ENCODE peak calls at places on chromosomes 5 and 9, in ten cellular contexts. P is SK-N-SH, Q is tibial nerve, J is PC-3, K is right atrium auricular region, U is upper lobe of left lung, S is epithelial cell of esophagus, R is kidney, Y is cardiac fibroblast, X is Peyer's patch. C is an unnamed sample.

GRCh38 chr5:104130320-104130719 is 567.7 kb upstream of the NUDT12 start:
- DNase-seq in P (no peak), R (no peak), S (no peak), K (no peak), Y (no peak), Q (no peak), J (peak), U (no peak), X (no peak), C (no peak)

GRCh38 chr5:17069995-17070405 is 133.9 kb upstream of the MYO10 start:
- DNase-seq in K (no peak), X (peak), P (no peak), J (peak), Y (no peak), R (no peak), S (peak), U (no peak), Q (no peak), C (no peak)

GRCh38 chr5:71938886-71939285 is 168.4 kb upstream of the MAP1B start:
- DNase-seq in Y (no peak), R (no peak), P (no peak), J (peak), Q (no peak), S (peak), U (peak), K (no peak), X (peak), C (peak)

GRCh38 chr5:124599048-124599973 is 147.1 kb downstream of the ZNF608 start:
- DNase-seq in K (no peak), J (peak), Q (no peak), S (peak), Y (peak), U (no peak), X (no peak), P (peak), R (no peak), C (peak)

GRCh38 chr5:153714732-153715287 is 224.3 kb downstream of the GRIA1 start:
- DNase-seq in Q (no peak), U (no peak), Y (no peak), P (no peak), S (no peak), R (no peak), X (no peak), K (no peak), J (no peak), C (no peak)

GRCh38 chr9:115030006-115030405 is 88.0 kb downstream of the TNC start:
- DNase-seq in Y (no peak), S (no peak), K (no peak), Q (no peak), R (no peak), U (no peak), X (no peak), J (no peak), P (no peak), C (no peak)

GRCh38 chr5:170273968-170274710 is 23.4 kb downstream of the LCP2 start:
- DNase-seq in U (no peak), X (no peak), K (no peak), P (peak), S (peak), Q (no peak), J (peak), R (no peak), Y (peak), C (peak)

GRCh38 chr9:27654629-27655285 is 81.5 kb upstream of the C9orf72 start:
- DNase-seq in S (no peak), K (no peak), R (no peak), U (peak), J (no peak), X (peak), P (no peak), Y (no peak), Q (no peak), C (no peak)

GRCh38 chr5:153777681-153778080 is 261.0 kb downstream of the FAM114A2 start:
- DNase-seq in P (peak), Y (no peak), U (no peak), X (no peak), K (no peak), S (no peak), J (no peak), R (no peak), Q (no peak), C (no peak)

GRCh38 chr9:119861801-119862200 is 492.6 kb upstream of the BRINP1 start:
- DNase-seq in J (no peak), Q (no peak), R (no peak), X (no peak), U (no peak), S (no peak), P (no peak), Y (no peak), K (no peak), C (no peak)

GRCh38 chr9:36934478-36935065 is 99.5 kb downstream of the PAX5 start:
- DNase-seq in R (no peak), U (no peak), X (no peak), J (no peak), P (peak), S (no peak), K (no peak), Q (no peak), Y (no peak), C (no peak)

GRCh38 chr9:76394896-76395244 is 644 bp upstream of the RFK start:
- DNase-seq in S (no peak), R (peak), K (peak), Y (peak), X (peak), P (peak), U (no peak), Q (peak), J (peak), C (no peak)

GRCh38 chr9:76732341-76732958 is 31.8 kb upstream of the PCA3 start:
- DNase-seq in S (no peak), P (no peak), X (no peak), K (no peak), Y (peak), U (no peak), Q (no peak), J (no peak), R (no peak), C (no peak)

GRCh38 chr5:52870448-52870847 is 82.7 kb downstream of the ITGA1 start:
- DNase-seq in S (peak), U (no peak), J (no peak), K (no peak), P (no peak), R (peak), Q (no peak), Y (peak), X (no peak), C (no peak)

GRCh38 chr9:38062498-38063362 is 6.3 kb downstream of the SHB start:
- DNase-seq in P (no peak), S (peak), X (no peak), U (no peak), R (peak), Y (peak), J (peak), Q (no peak), K (no peak), C (peak)

GRCh38 chr5:59790399-59791130 is 103.0 kb downstream of the PDE4D start:
- DNase-seq in R (no peak), X (no peak), S (peak), Y (peak), K (no peak), U (no peak), P (no peak), J (peak), Q (no peak), C (no peak)

GRCh38 chr5:107966216-107966615 is 295.5 kb upstream of the EFNA5 start:
- DNase-seq in P (peak), Q (no peak), Y (no peak), X (no peak), K (no peak), R (no peak), S (no peak), U (no peak), J (no peak), C (no peak)

GRCh38 chr5:172764861-172765765 is 5.9 kb downstream of the DUSP1 start:
- DNase-seq in K (peak), X (peak), J (peak), U (peak), S (peak), P (peak), R (peak), Y (peak), Q (peak), C (peak)

GRCh38 chr9:131530546-131530929 is 525 bp downstream of the UCK1 start:
- DNase-seq in P (peak), U (no peak), Y (peak), Q (peak), S (peak), J (peak), K (no peak), R (peak), X (peak), C (peak)

GRCh38 chr5:155727512-155728145 is 599.3 kb upstream of the SGCD start:
- DNase-seq in P (no peak), K (no peak), X (no peak), S (no peak), Q (no peak), Y (no peak), R (no peak), U (peak), J (no peak), C (no peak)

GRCh38 chr5:64958757-64959391 is 190.1 kb downstream of the CWC27 start:
- DNase-seq in S (peak), J (peak), X (no peak), K (no peak), P (peak), Q (peak), R (no peak), Y (peak), U (no peak), C (no peak)

GRCh38 chr5:72659726-72660125 is 152.5 kb upstream of the ZNF366 start:
- DNase-seq in J (no peak), U (no peak), X (no peak), R (no peak), Y (no peak), Q (no peak), S (no peak), P (no peak), K (no peak), C (no peak)

DNA sequence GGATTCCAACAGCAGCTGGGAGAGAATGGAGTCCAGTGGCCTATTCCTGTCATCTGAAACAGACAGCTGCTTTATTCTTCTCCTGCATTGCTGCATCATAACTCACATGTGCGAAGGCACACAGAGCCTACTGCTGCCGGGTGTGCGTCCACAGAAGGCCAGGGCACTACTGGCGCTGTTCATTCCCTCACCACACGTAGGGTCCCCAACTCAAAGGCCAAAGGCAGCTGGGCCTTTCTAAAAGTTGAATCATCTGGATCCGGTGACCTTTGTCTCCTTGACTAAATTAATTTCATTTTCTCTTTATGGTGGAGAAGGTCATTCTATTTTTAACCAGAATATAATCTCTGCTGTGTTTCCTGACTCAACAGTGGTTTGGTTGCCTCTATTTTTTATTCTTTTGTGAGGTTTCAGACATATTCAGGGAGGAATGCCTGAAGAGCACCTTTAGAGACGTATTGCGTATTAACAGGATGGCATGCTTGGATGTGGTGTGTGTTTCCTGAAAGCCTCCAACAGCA is 10.8 kb upstream of the SPATA24 start:
- DNase-seq in Y (no peak), S (no peak), X (no peak), Q (no peak), P (no peak), J (no peak), K (no peak), R (no peak), U (no peak), C (no peak)
- H3K4me3 ChIP-seq in Y (no peak), S (no peak), X (no peak), Q (no peak), P (no peak), J (no peak), K (no peak), R (no peak), U (no peak), C (no peak)

GRCh38 chr5:115624994-115625393 is 842 bp downstream of the TMED7 start:
- DNase-seq in X (no peak), S (no peak), J (no peak), Q (no peak), Y (no peak), R (no peak), P (no peak), K (no peak), U (no peak), C (no peak)
- H3K4me3 ChIP-seq in X (peak), S (peak), J (peak), Q (peak), Y (peak), R (peak), P (peak), K (peak), U (peak), C (peak)

DNA sequence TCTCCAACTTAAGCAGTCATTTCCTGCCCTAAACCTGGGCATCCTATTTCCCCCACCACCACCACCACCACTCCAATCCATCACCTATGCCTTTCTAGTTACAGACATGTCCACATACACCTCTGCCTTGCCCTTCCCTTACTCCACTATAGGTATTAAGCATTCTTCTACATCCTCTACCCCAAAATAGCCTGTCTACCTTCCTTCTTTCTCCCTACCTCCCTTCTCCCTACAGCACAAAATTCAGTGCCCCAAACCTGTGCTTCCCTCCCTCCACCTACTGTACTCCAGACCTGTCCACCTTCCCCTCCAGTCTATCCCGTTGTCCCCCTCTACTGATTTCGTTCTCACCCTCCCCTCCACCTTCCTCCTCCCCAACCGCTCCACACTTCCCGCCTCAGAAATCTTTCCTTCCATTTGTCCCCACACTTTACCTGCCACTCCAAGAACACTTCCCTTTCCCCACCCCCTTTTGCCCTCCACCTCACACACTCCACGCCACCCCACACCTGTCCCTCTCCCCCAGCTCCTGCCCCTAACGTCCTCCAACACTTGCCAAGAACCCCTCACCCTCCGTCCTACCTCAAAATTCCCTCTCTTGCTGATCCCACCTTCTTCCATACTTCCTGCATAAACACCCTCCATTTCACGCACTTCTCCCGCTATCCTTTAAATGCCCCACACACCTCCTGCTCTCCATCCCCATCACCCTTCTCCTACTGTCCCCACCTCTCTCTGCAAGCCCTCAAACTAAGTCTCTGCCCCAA is 1.5 kb downstream of the STRBP start:
- DNase-seq in J (no peak), P (no peak), R (no peak), K (no peak), Y (no peak), U (no peak), Q (no peak), X (no peak), S (no peak), C (no peak)
- H3K4me3 ChIP-seq in J (peak), P (no peak), R (no peak), K (no peak), Y (no peak), U (peak), Q (no peak), X (peak), S (peak), C (peak)

GRCh38 chr5:134568761-134569725 is 43.6 kb downstream of the JADE2 start:
- DNase-seq in X (peak), P (peak), J (peak), K (peak), Q (peak), Y (peak), U (peak), S (no peak), R (peak), C (no peak)

GRCh38 chr5:134566181-134566740 is 40.8 kb downstream of the JADE2 start:
- DNase-seq in Y (no peak), J (no peak), U (no peak), P (no peak), R (peak), Q (no peak), X (no peak), K (no peak), S (no peak), C (no peak)

GRCh38 chr5:134566741-134567221 is 41.3 kb downstream of the JADE2 start:
- DNase-seq in S (no peak), P (no peak), R (peak), J (no peak), X (peak), K (no peak), U (no peak), Q (no peak), Y (no peak), C (no peak)

GRCh38 chr5:134568339-134568700 is 42.9 kb downstream of the JADE2 start:
- DNase-seq in R (peak), P (no peak), X (no peak), S (no peak), J (no peak), Y (no peak), Q (no peak), K (no peak), U (no peak), C (no peak)

GRCh38 chr5:134567651-134568338 is 42.3 kb downstream of the JADE2 start:
- DNase-seq in U (no peak), P (no peak), S (no peak), Q (peak), R (peak), K (peak), Y (peak), X (no peak), J (no peak), C (no peak)
- H3K4me3 ChIP-seq in U (no peak), P (no peak), S (no peak), Q (no peak), R (no peak), K (no peak), Y (no peak), X (no peak), J (no peak), C (no peak)

GRCh38 chr9:84101892-84102632 is 121.5 kb downstream of the RMI1 start:
- DNase-seq in K (no peak), P (peak), R (no peak), S (no peak), Y (no peak), Q (no peak), U (peak), J (no peak), X (no peak), C (no peak)
- H3K4me3 ChIP-seq in K (no peak), P (no peak), R (peak), S (no peak), Y (no peak), Q (no peak), U (no peak), J (no peak), X (no peak), C (no peak)

DNA sequence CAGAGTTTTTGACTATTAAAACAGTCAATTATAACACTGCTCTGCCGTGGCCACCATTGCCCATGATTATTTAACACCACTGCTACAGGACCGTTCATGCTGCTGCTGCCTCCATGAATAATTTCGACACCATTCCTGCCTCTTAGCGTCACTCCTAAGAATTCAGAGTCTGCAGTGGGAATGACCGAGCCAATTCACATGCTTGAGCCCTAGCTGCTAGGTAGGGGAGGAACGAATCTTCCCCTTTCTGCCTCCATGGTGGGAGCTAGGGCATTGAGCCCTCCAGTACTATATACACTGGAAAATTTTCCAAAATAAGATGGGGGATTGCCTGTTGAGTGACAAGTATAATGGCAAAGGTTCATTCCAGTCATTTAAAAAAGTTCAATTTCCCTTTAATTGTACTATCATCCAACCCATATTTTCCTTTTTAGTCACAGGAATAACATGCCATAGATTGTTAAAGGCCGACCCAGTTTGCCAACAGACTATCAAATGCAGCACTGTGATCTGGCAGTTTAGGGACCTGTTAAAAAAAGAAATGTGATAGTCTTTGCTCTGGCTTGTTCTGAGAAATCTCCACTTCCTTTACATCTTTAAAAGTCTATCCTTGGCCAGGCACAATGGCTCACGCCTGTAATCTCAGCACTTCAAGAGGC is 13.5 kb upstream of the B4GALT1 start:
- DNase-seq in P (no peak), X (no peak), U (no peak), S (peak), R (no peak), K (no peak), Y (peak), J (no peak), Q (no peak), C (no peak)
- H3K4me3 ChIP-seq in P (no peak), X (no peak), U (no peak), S (no peak), R (no peak), K (no peak), Y (no peak), J (no peak), Q (no peak), C (no peak)

GRCh38 chr5:87787640-87788039 is 374.9 kb upstream of the CCNH start:
- DNase-seq in S (no peak), P (no peak), Y (no peak), R (no peak), J (no peak), Q (no peak), U (no peak), K (no peak), X (no peak), C (no peak)
- H3K4me3 ChIP-seq in S (no peak), P (no peak), Y (no peak), R (no peak), J (no peak), Q (no peak), U (no peak), K (no peak), X (no peak), C (no peak)

GRCh38 chr5:132162945-132163344 is 64.7 kb downstream of the P4HA2 start:
- DNase-seq in U (no peak), P (no peak), Y (no peak), R (no peak), J (no peak), K (no peak), Q (no peak), X (no peak), S (no peak), C (no peak)
- H3K4me3 ChIP-seq in U (no peak), P (no peak), Y (no peak), R (no peak), J (no peak), K (no peak), Q (no peak), X (no peak), S (no peak), C (no peak)